ENCODE peak calls at places on chromosome 16, in ten cellular contexts. W is esophagus muscularis mucosa, C is A549, H is heart left ventricle, M is IMR-90, E is testis, Y is upper lobe of left lung, U is HCT116, L is breast epithelium, G is prostate gland. J is an unnamed sample.

GRCh38 chr16:77569406-77569805 is 134.6 kb upstream of the ADAMTS18 start:
- DNase-seq in H (no peak), U (no peak), E (no peak), M (no peak), W (no peak), C (no peak), Y (no peak), L (no peak), G (no peak), J (no peak)

GRCh38 chr16:50065624-50066481 is at the start of gene HEATR3:
- DNase-seq in U (peak; percentile 87), L (peak; percentile 87), Y (peak; percentile 99), H (peak; percentile 94), E (peak; percentile 93), C (peak; percentile 93), W (peak; percentile 96), G (peak; percentile 84), M (peak; percentile 88), J (peak; percentile 97)

GRCh38 chr16:53913082-53913870 is 209.3 kb downstream of the FTO start:
- DNase-seq in M (peak; percentile 94), L (no peak), G (no peak), Y (no peak), C (no peak), E (peak; percentile 82), W (no peak), U (no peak), H (no peak), J (peak; percentile 54)

GRCh38 chr16:89696598-89697128 is 4.8 kb downstream of the SPATA2L start:
- DNase-seq in M (no peak), Y (no peak), G (no peak), U (no peak), L (no peak), C (no peak), E (no peak), W (no peak), H (no peak), J (peak; percentile 8)

GRCh38 chr16:20803192-20803560 is 3.1 kb downstream of the ERI2 start:
- DNase-seq in U (no peak), G (no peak), W (no peak), L (no peak), Y (no peak), C (no peak), E (no peak), M (peak; percentile 15), H (no peak), J (no peak)

GRCh38 chr16:20798364-20798763 is 7.9 kb downstream of the ERI2 start:
- DNase-seq in E (no peak), M (peak; percentile 3), W (no peak), G (no peak), H (no peak), U (no peak), Y (no peak), C (no peak), L (no peak), J (no peak)

GRCh38 chr16:70512456-70512855 is 10.9 kb downstream of the COG4 start:
- DNase-seq in C (no peak), Y (no peak), W (no peak), G (no peak), E (no peak), L (no peak), U (no peak), M (peak; percentile 59), H (no peak), J (no peak)

GRCh38 chr16:47018223-47018891 is 44.9 kb upstream of the DNAJA2 start:
- DNase-seq in W (no peak), G (peak; percentile 55), U (peak; percentile 71), E (peak; percentile 49), H (no peak), L (peak; percentile 56), C (peak; percentile 80), Y (no peak), M (peak; percentile 10), J (no peak)

GRCh38 chr16:12971216-12971615 is 69.8 kb downstream of the SHISA9 start:
- DNase-seq in H (no peak), G (no peak), M (no peak), Y (no peak), E (peak; percentile 22), U (no peak), C (peak; percentile 15), W (no peak), L (no peak), J (no peak)

GRCh38 chr16:88387941-88388627 is 5.3 kb downstream of the ZNF469 start:
- DNase-seq in Y (peak; percentile 88), L (peak; percentile 93), U (no peak), E (peak; percentile 36), C (peak; percentile 74), G (peak; percentile 84), W (no peak), H (peak; percentile 47), M (peak; percentile 51), J (no peak)

GRCh38 chr16:68470461-68471150 is 22.3 kb upstream of the SMPD3 start:
- DNase-seq in H (peak; percentile 57), G (no peak), U (no peak), C (no peak), M (no peak), W (no peak), E (peak; percentile 41), L (no peak), Y (no peak), J (no peak)

DNA sequence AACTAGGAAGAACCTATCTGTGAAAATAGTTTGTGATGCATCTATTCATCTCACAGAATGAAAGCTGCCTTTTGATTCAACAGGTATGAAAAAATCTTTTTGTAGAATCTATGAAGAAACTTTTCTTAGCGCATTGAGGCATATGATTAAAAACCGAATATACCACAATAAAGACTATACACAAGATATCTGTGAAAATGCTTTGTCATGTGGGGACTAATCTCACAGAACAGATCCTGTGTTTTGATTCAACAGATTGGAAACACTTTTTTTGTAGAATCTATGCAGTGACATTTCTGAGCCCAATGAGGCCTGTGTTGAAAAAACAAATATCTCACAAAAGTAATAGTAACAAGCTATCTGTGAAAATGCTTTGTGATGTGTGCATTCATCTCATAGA is 2247.5 kb downstream of the TP53TG3F start:
- DNase-seq in L (no peak), C (no peak), H (no peak), G (no peak), E (no peak), W (no peak), U (no peak), Y (no peak), M (no peak), J (no peak)
- H3K9me3 ChIP-seq in L (peaks cover 5% of the 10 kb centered on the region), C (peaks cover 3% of the 10 kb centered on the region), H (no peaks in the 10 kb centered on the region), G (no peaks in the 10 kb centered on the region), E (no peaks in the 10 kb centered on the region), W (peaks cover 10% of the 10 kb centered on the region), U (peaks cover 9% of the 10 kb centered on the region), Y (peaks cover 11% of the 10 kb centered on the region), M (peaks cover 3% of the 10 kb centered on the region), J (no peaks in the 10 kb centered on the region)

GRCh38 chr16:401468-402348 is at the start of gene DECR2:
- DNase-seq in U (no peak), W (peak; percentile 99), H (peak; percentile 97), C (peak; percentile 80), L (peak; percentile 99), Y (peak; percentile 100), M (peak; percentile 85), G (peak; percentile 96), E (peak; percentile 97), J (peak; percentile 97)
- TF ChIP-seq POLR2A in U (peak; percentile 35), W (peak; percentile 72), H (peak; percentile 85), C (peak; percentile 86), L (peak; percentile 62), Y (peak; percentile 93), M (peak; percentile 50), G (peak; percentile 91), E (peak; percentile 81), J (peak; percentile 62)

DNA sequence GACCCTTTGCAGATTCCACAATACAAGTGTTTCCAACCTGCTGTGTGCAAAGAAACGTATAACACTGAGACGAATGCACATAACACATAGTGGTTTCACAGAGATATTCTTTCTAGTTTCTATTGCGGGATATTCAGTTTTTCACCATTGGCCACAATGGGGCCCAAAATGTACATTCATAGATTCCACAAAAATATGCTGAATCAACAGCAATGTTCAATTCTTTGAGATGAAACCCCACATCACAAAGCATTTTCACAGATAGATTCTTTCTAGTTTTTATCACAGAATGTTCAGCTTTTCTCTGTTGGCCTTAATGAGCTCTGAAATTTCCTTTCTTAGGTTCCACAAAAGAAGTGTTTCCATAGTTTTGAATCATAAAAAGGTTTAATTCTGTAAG is 2472.3 kb downstream of the TP53TG3F start:
- DNase-seq in M (no peak), H (no peak), L (no peak), U (no peak), E (no peak), C (no peak), Y (no peak), G (no peak), W (no peak), J (no peak)
- H3K9me3 ChIP-seq in M (no peaks in the 10 kb centered on the region), H (no peaks in the 10 kb centered on the region), L (peaks cover 4% of the 10 kb centered on the region), U (peaks cover 8% of the 10 kb centered on the region), E (no peaks in the 10 kb centered on the region), C (peaks cover 4% of the 10 kb centered on the region), Y (peaks cover 10% of the 10 kb centered on the region), G (no peaks in the 10 kb centered on the region), W (peaks cover 25% of the 10 kb centered on the region), J (no peaks in the 10 kb centered on the region)

GRCh38 chr16:24568392-24568791 is 29.0 kb downstream of the RBBP6 start:
- DNase-seq in Y (no peak), G (no peak), L (no peak), H (no peak), E (no peak), C (no peak), M (peak; percentile 43), W (no peak), U (no peak), J (no peak)

GRCh38 chr16:24562811-24563210 is 23.4 kb downstream of the RBBP6 start:
- DNase-seq in Y (no peak), W (no peak), U (no peak), M (no peak), E (no peak), G (no peak), L (no peak), H (no peak), C (no peak), J (no peak)
- TF ChIP-seq POLR2A in Y (no peak), W (no peak), U (no peak), M (no peak), E (no peak), G (no peak), L (no peak), H (no peak), C (no peak), J (no peak)

GRCh38 chr16:27962197-27962596 is 101.3 kb downstream of the GSG1L start:
- DNase-seq in G (no peak), M (no peak), H (no peak), W (no peak), Y (no peak), L (no peak), C (no peak), E (no peak), U (no peak), J (no peak)
- H3K9me3 ChIP-seq in G (no peaks in the 10 kb centered on the region), M (no peaks in the 10 kb centered on the region), H (no peaks in the 10 kb centered on the region), W (peaks cover 4% of the 10 kb centered on the region), Y (peaks cover 5% of the 10 kb centered on the region), L (peaks cover 8% of the 10 kb centered on the region), C (peaks cover 6% of the 10 kb centered on the region), E (no peaks in the 10 kb centered on the region), U (peaks cover 3% of the 10 kb centered on the region), J (no peaks in the 10 kb centered on the region)

GRCh38 chr16:17380613-17381012 is 90.1 kb downstream of the XYLT1 start:
- DNase-seq in H (no peak), C (no peak), M (peak; percentile 49), Y (no peak), U (no peak), W (no peak), E (no peak), L (no peak), G (no peak), J (no peak)
- TF ChIP-seq POLR2A in H (no peak), C (no peak), M (no peak), Y (peak; percentile 39), U (no peak), W (no peak), E (no peak), L (no peak), G (no peak), J (no peak)

GRCh38 chr16:35713762-35714650 is 2254.6 kb downstream of the TP53TG3F start:
- DNase-seq in W (no peak), G (no peak), C (no peak), Y (no peak), M (no peak), L (no peak), U (no peak), E (no peak), H (peak; percentile 41), J (no peak)
- H3K9me3 ChIP-seq in W (peaks cover 40% of the 10 kb centered on the region), G (no peaks in the 10 kb centered on the region), C (no peaks in the 10 kb centered on the region), Y (peaks cover 22% of the 10 kb centered on the region), M (peaks cover 7% of the 10 kb centered on the region), L (peaks cover 32% of the 10 kb centered on the region), U (no peaks in the 10 kb centered on the region), E (no peaks in the 10 kb centered on the region), H (no peaks in the 10 kb centered on the region), J (peaks cover 3% of the 10 kb centered on the region)